ENCODE peak calls at places on chromosome 7, in four cellular contexts. Z, V, T and S are unnamed samples.

GRCh38 chr7:155281411-155281969 is 16.2 kb upstream of the INSIG1 start:
- DNase-seq in Z (no peak), T (no peak), V (no peak), S (no peak)

GRCh38 chr7:105881439-105881838 is 5.0 kb upstream of the ATXN7L1 start:
- DNase-seq in T (no peak), Z (no peak), V (no peak), S (no peak)

GRCh38 chr7:4842302-4843064 is 19.3 kb downstream of the PAPOLB start:
- DNase-seq in Z (no peak), T (no peak), V (no peak), S (no peak)

GRCh38 chr7:133009853-133010252 is 72.0 kb downstream of the CHCHD3 start:
- DNase-seq in Z (no peak), V (no peak), T (peak), S (no peak)

GRCh38 chr7:23713285-23714235 is 3.5 kb downstream of the STK31 start:
- DNase-seq in T (peak), Z (no peak), V (peak), S (no peak)

GRCh38 chr7:2728309-2729042 is 40.5 kb downstream of the AMZ1 start:
- DNase-seq in T (no peak), V (peak), Z (no peak), S (no peak)

GRCh38 chr7:3300651-3301471 is at the start of gene SDK1:
- DNase-seq in Z (peak), V (no peak), T (no peak), S (peak)

GRCh38 chr7:115099906-115100305 is 178.0 kb downstream of the MDFIC start:
- DNase-seq in T (peak), Z (no peak), V (peak), S (no peak)

GRCh38 chr7:4776160-4776623 is 769 bp downstream of the AP5Z1 start:
- DNase-seq in T (no peak), Z (no peak), V (no peak), S (no peak)

GRCh38 chr7:36137258-36137657 is 15.8 kb upstream of the EEPD1 start:
- DNase-seq in V (no peak), Z (no peak), T (no peak), S (no peak)

GRCh38 chr7:143458263-143458662 is 15.0 kb downstream of the TAS2R60 start:
- DNase-seq in Z (no peak), T (no peak), V (peak), S (no peak)

GRCh38 chr7:88546808-88547207 is 212.7 kb upstream of the ZNF804B start:
- DNase-seq in V (no peak), T (peak), Z (no peak), S (no peak)

GRCh38 chr7:116159711-116160110 is 50.6 kb upstream of the TES start:
- DNase-seq in T (no peak), Z (no peak), V (no peak), S (no peak)

GRCh38 chr7:139772837-139773236 is 5.0 kb downstream of the HIPK2 start:
- DNase-seq in Z (no peak), T (no peak), V (no peak), S (no peak)

GRCh38 chr7:44109991-44110390 is 5.8 kb downstream of the AEBP1 start:
- DNase-seq in Z (no peak), T (no peak), V (no peak), S (no peak)

GRCh38 chr7:102834999-102835398 is 77.8 kb upstream of the LRRC17 start:
- DNase-seq in Z (no peak), T (peak), V (peak), S (no peak)

GRCh38 chr7:2472744-2473143 is 3.5 kb downstream of the GRIFIN start:
- DNase-seq in Z (no peak), V (no peak), T (no peak), S (no peak)

GRCh38 chr7:101705327-101705726 is 76.2 kb upstream of the MYL10 start:
- DNase-seq in V (no peak), Z (no peak), T (no peak), S (no peak)

GRCh38 chr7:4058158-4058557 is 623.9 kb upstream of the FOXK1 start:
- DNase-seq in T (no peak), Z (no peak), V (no peak), S (no peak)

GRCh38 chr7:33853361-33854062 is 51.8 kb upstream of the BMPER start:
- DNase-seq in Z (no peak), V (peak), T (peak), S (no peak)